ENCODE peak calls at places on chromosomes 1 and 21, in nine cellular contexts. One of them, this sample, is unnamed.
A peak's percentile ranks its signal among the peaks of the same experiment; 100 is the strongest.

GRCh38 chr21:42918291-42918690 is 7.1 kb downstream of the ERVH48-1 start:
- DNase-seq in hepatocyte: no peak
- DNase-seq in pancreas: no peak
- DNase-seq in neural progenitor cell: no peak
- DNase-seq in prostate gland: no peak
- DNase-seq in neural crest cell: no peak
- DNase-seq in GM13977: no peak
- DNase-seq in coronary artery: no peak
- DNase-seq in fibroblast of mammary gland: no peak
- DNase-seq in this sample: no peak

GRCh38 chr1:152182942-152183341 is 23.9 kb upstream of the RPTN start:
- DNase-seq in hepatocyte: no peak
- DNase-seq in pancreas: no peak
- DNase-seq in neural progenitor cell: no peak
- DNase-seq in prostate gland: peak; percentile 65
- DNase-seq in neural crest cell: no peak
- DNase-seq in GM13977: no peak
- DNase-seq in coronary artery: no peak
- DNase-seq in fibroblast of mammary gland: peak; percentile 90
- DNase-seq in this sample: no peak

GRCh38 chr21:40512590-40512989 is 334.4 kb downstream of the DSCAM start:
- DNase-seq in hepatocyte: no peak
- DNase-seq in pancreas: no peak
- DNase-seq in neural progenitor cell: peak; percentile 16
- DNase-seq in prostate gland: no peak
- DNase-seq in neural crest cell: peak; percentile 16
- DNase-seq in GM13977: no peak
- DNase-seq in coronary artery: no peak
- DNase-seq in fibroblast of mammary gland: no peak
- DNase-seq in this sample: no peak

GRCh38 chr1:174874337-174875053 is 125.3 kb upstream of the CACYBP start:
- DNase-seq in hepatocyte: peak; percentile 20
- DNase-seq in pancreas: no peak
- DNase-seq in neural progenitor cell: peak; percentile 39
- DNase-seq in prostate gland: no peak
- DNase-seq in neural crest cell: no peak
- DNase-seq in GM13977: peak; percentile 33
- DNase-seq in coronary artery: no peak
- DNase-seq in fibroblast of mammary gland: no peak
- DNase-seq in this sample: peak; percentile 39

GRCh38 chr21:15293251-15293650 is 228.5 kb upstream of the NRIP1 start:
- DNase-seq in hepatocyte: peak; percentile 71
- DNase-seq in pancreas: no peak
- DNase-seq in neural progenitor cell: no peak
- DNase-seq in prostate gland: no peak
- DNase-seq in neural crest cell: no peak
- DNase-seq in GM13977: no peak
- DNase-seq in coronary artery: no peak
- DNase-seq in fibroblast of mammary gland: peak; percentile 87
- DNase-seq in this sample: no peak

GRCh38 chr1:30822966-30823581 is 65.5 kb upstream of the LAPTM5 start:
- DNase-seq in hepatocyte: no peak
- DNase-seq in pancreas: no peak
- DNase-seq in neural progenitor cell: no peak
- DNase-seq in prostate gland: no peak
- DNase-seq in neural crest cell: no peak
- DNase-seq in GM13977: no peak
- DNase-seq in coronary artery: no peak
- DNase-seq in fibroblast of mammary gland: peak; percentile 38
- DNase-seq in this sample: no peak

GRCh38 chr1:153535664-153536585 is at the start of gene S100A6:
- DNase-seq in hepatocyte: peak; percentile 84
- DNase-seq in pancreas: peak; percentile 61
- DNase-seq in neural progenitor cell: no peak
- DNase-seq in prostate gland: peak; percentile 82
- DNase-seq in neural crest cell: no peak
- DNase-seq in GM13977: peak; percentile 70
- DNase-seq in coronary artery: peak; percentile 96
- DNase-seq in fibroblast of mammary gland: peak; percentile 93
- DNase-seq in this sample: peak; percentile 55

GRCh38 chr1:1136547-1137230 is 20.8 kb upstream of the C1orf159 start:
- DNase-seq in hepatocyte: peak; percentile 62
- DNase-seq in pancreas: no peak
- DNase-seq in neural progenitor cell: peak; percentile 69
- DNase-seq in prostate gland: peak; percentile 33
- DNase-seq in neural crest cell: no peak
- DNase-seq in GM13977: peak; percentile 86
- DNase-seq in coronary artery: no peak
- DNase-seq in fibroblast of mammary gland: no peak
- DNase-seq in this sample: peak; percentile 73

GRCh38 chr21:43339668-43340067 is 87.3 kb downstream of the SIK1 start:
- DNase-seq in hepatocyte: no peak
- DNase-seq in pancreas: no peak
- DNase-seq in neural progenitor cell: no peak
- DNase-seq in prostate gland: no peak
- DNase-seq in neural crest cell: no peak
- DNase-seq in GM13977: no peak
- DNase-seq in coronary artery: no peak
- DNase-seq in fibroblast of mammary gland: no peak
- DNase-seq in this sample: no peak

GRCh38 chr1:157410457-157410856 is 141.9 kb downstream of the FCRL5 start:
- DNase-seq in hepatocyte: no peak
- DNase-seq in pancreas: no peak
- DNase-seq in neural progenitor cell: no peak
- DNase-seq in prostate gland: no peak
- DNase-seq in neural crest cell: no peak
- DNase-seq in GM13977: no peak
- DNase-seq in coronary artery: no peak
- DNase-seq in fibroblast of mammary gland: no peak
- DNase-seq in this sample: no peak

GRCh38 chr1:36650200-36651065 is 167.7 kb upstream of the CSF3R start:
- DNase-seq in hepatocyte: peak; percentile 80
- DNase-seq in pancreas: peak; percentile 55
- DNase-seq in neural progenitor cell: peak; percentile 69
- DNase-seq in prostate gland: peak; percentile 17
- DNase-seq in neural crest cell: peak; percentile 78
- DNase-seq in GM13977: peak; percentile 63
- DNase-seq in coronary artery: no peak
- DNase-seq in fibroblast of mammary gland: peak; percentile 52
- DNase-seq in this sample: peak; percentile 70

GRCh38 chr1:66331641-66332523 is 202.1 kb upstream of the SGIP1 start:
- DNase-seq in hepatocyte: peak; percentile 64
- DNase-seq in pancreas: no peak
- DNase-seq in neural progenitor cell: peak; percentile 61
- DNase-seq in prostate gland: peak; percentile 85
- DNase-seq in neural crest cell: peak; percentile 46
- DNase-seq in GM13977: no peak
- DNase-seq in coronary artery: peak; percentile 83
- DNase-seq in fibroblast of mammary gland: peak; percentile 78
- DNase-seq in this sample: no peak

GRCh38 chr1:228037401-228038386 is 30.9 kb downstream of the WNT3A start:
- DNase-seq in hepatocyte: peak; percentile 66
- DNase-seq in pancreas: peak; percentile 14
- DNase-seq in neural progenitor cell: peak; percentile 86
- DNase-seq in prostate gland: no peak
- DNase-seq in neural crest cell: peak; percentile 55
- DNase-seq in GM13977: peak; percentile 88
- DNase-seq in coronary artery: no peak
- DNase-seq in fibroblast of mammary gland: peak; percentile 9
- DNase-seq in this sample: peak; percentile 84

GRCh38 chr1:172041689-172042088 is 200.4 kb downstream of the DNM3 start:
- DNase-seq in hepatocyte: peak; percentile 38
- DNase-seq in pancreas: no peak
- DNase-seq in neural progenitor cell: no peak
- DNase-seq in prostate gland: no peak
- DNase-seq in neural crest cell: no peak
- DNase-seq in GM13977: no peak
- DNase-seq in coronary artery: no peak
- DNase-seq in fibroblast of mammary gland: peak; percentile 49
- DNase-seq in this sample: no peak

GRCh38 chr1:76668046-76668445 is 199.2 kb upstream of the ST6GALNAC5 start:
- DNase-seq in hepatocyte: no peak
- DNase-seq in pancreas: no peak
- DNase-seq in neural progenitor cell: no peak
- DNase-seq in prostate gland: no peak
- DNase-seq in neural crest cell: no peak
- DNase-seq in GM13977: peak; percentile 7
- DNase-seq in coronary artery: no peak
- DNase-seq in fibroblast of mammary gland: no peak
- DNase-seq in this sample: no peak

GRCh38 chr1:13950637-13951036 is 250.6 kb downstream of the PRDM2 start:
- DNase-seq in hepatocyte: no peak
- DNase-seq in pancreas: no peak
- DNase-seq in neural progenitor cell: peak; percentile 17
- DNase-seq in prostate gland: no peak
- DNase-seq in neural crest cell: peak; percentile 20
- DNase-seq in GM13977: peak; percentile 17
- DNase-seq in coronary artery: no peak
- DNase-seq in fibroblast of mammary gland: no peak
- DNase-seq in this sample: no peak
- TF ChIP-seq CTCF in hepatocyte: no peak
- TF ChIP-seq CTCF in pancreas: no peak
- TF ChIP-seq CTCF in neural progenitor cell: peak; percentile 41
- TF ChIP-seq CTCF in prostate gland: no peak
- TF ChIP-seq CTCF in neural crest cell: peak; percentile 50
- TF ChIP-seq CTCF in GM13977: peak; percentile 25
- TF ChIP-seq CTCF in coronary artery: no peak
- TF ChIP-seq CTCF in fibroblast of mammary gland: peak; percentile 26
- TF ChIP-seq CTCF in this sample: no peak

DNA sequence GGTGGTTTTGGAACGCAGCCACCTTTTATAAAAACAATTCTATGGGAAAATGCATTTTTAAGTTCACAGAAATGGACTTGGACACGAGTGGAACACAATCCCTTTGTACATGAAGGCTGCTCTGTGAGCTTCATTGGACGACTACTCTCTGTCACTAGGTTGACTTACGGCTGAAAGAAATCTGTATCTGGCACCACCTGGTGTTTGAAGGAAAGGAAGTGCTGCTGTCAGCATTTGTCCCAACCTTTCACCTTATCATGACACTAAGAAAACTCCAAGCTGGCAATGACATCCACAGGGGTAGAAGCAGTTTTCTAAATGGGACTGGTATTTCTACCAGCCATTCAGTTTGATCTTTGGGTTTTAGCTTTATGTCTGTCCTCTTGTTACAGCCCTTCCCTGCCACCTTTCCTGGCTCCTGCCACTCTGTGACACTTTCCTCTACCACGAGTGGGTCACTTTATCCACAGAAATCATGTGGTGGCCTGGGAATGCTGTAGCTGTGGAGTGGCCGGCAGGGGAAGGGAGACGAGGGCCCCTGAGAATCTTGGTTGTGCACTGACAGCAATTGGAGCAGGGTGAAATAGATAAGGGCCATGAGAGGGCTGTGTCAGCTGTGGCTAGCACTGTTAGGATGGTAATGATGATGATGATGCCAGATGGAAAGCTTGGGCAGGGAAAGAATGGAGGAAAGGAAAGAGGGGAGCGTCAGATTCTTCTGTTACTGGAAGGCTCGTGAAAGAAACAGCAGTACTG is 85.2 kb downstream of the TBX19 start:
- DNase-seq in hepatocyte: peak; percentile 42
- DNase-seq in pancreas: peak; percentile 6
- DNase-seq in neural progenitor cell: peak; percentile 38
- DNase-seq in prostate gland: no peak
- DNase-seq in neural crest cell: no peak
- DNase-seq in GM13977: no peak
- DNase-seq in coronary artery: no peak
- DNase-seq in fibroblast of mammary gland: no peak
- DNase-seq in this sample: no peak
- TF ChIP-seq CTCF in hepatocyte: peak; percentile 24
- TF ChIP-seq CTCF in pancreas: no peak
- TF ChIP-seq CTCF in neural progenitor cell: peak; percentile 41
- TF ChIP-seq CTCF in prostate gland: no peak
- TF ChIP-seq CTCF in neural crest cell: no peak
- TF ChIP-seq CTCF in GM13977: no peak
- TF ChIP-seq CTCF in coronary artery: no peak
- TF ChIP-seq CTCF in fibroblast of mammary gland: no peak
- TF ChIP-seq CTCF in this sample: no peak

GRCh38 chr1:119080586-119080985 is 59.9 kb downstream of the WARS2 start:
- DNase-seq in hepatocyte: no peak
- DNase-seq in pancreas: no peak
- DNase-seq in neural progenitor cell: peak; percentile 32
- DNase-seq in prostate gland: no peak
- DNase-seq in neural crest cell: no peak
- DNase-seq in GM13977: no peak
- DNase-seq in coronary artery: peak; percentile 74
- DNase-seq in fibroblast of mammary gland: peak; percentile 96
- DNase-seq in this sample: no peak
- TF ChIP-seq CTCF in hepatocyte: no peak
- TF ChIP-seq CTCF in pancreas: no peak
- TF ChIP-seq CTCF in neural progenitor cell: no peak
- TF ChIP-seq CTCF in prostate gland: no peak
- TF ChIP-seq CTCF in neural crest cell: no peak
- TF ChIP-seq CTCF in GM13977: no peak
- TF ChIP-seq CTCF in coronary artery: no peak
- TF ChIP-seq CTCF in fibroblast of mammary gland: no peak
- TF ChIP-seq CTCF in this sample: no peak

GRCh38 chr1:222095606-222096475 is 354.0 kb upstream of the DUSP10 start:
- DNase-seq in hepatocyte: peak; percentile 33
- DNase-seq in pancreas: no peak
- DNase-seq in neural progenitor cell: peak; percentile 51
- DNase-seq in prostate gland: no peak
- DNase-seq in neural crest cell: peak; percentile 44
- DNase-seq in GM13977: peak; percentile 53
- DNase-seq in coronary artery: no peak
- DNase-seq in fibroblast of mammary gland: peak; percentile 21
- DNase-seq in this sample: peak; percentile 65

GRCh38 chr1:222096883-222097282 is 355.0 kb upstream of the DUSP10 start:
- DNase-seq in hepatocyte: no peak
- DNase-seq in pancreas: no peak
- DNase-seq in neural progenitor cell: no peak
- DNase-seq in prostate gland: no peak
- DNase-seq in neural crest cell: no peak
- DNase-seq in GM13977: no peak
- DNase-seq in coronary artery: no peak
- DNase-seq in fibroblast of mammary gland: peak; percentile 25
- DNase-seq in this sample: no peak

GRCh38 chr1:222098382-222098781 is 356.5 kb upstream of the DUSP10 start:
- DNase-seq in hepatocyte: no peak
- DNase-seq in pancreas: no peak
- DNase-seq in neural progenitor cell: no peak
- DNase-seq in prostate gland: no peak
- DNase-seq in neural crest cell: no peak
- DNase-seq in GM13977: no peak
- DNase-seq in coronary artery: no peak
- DNase-seq in fibroblast of mammary gland: no peak
- DNase-seq in this sample: no peak

GRCh38 chr1:222097646-222098045 is 355.8 kb upstream of the DUSP10 start:
- DNase-seq in hepatocyte: peak; percentile 21
- DNase-seq in pancreas: no peak
- DNase-seq in neural progenitor cell: no peak
- DNase-seq in prostate gland: no peak
- DNase-seq in neural crest cell: no peak
- DNase-seq in GM13977: no peak
- DNase-seq in coronary artery: no peak
- DNase-seq in fibroblast of mammary gland: no peak
- DNase-seq in this sample: no peak

DNA sequence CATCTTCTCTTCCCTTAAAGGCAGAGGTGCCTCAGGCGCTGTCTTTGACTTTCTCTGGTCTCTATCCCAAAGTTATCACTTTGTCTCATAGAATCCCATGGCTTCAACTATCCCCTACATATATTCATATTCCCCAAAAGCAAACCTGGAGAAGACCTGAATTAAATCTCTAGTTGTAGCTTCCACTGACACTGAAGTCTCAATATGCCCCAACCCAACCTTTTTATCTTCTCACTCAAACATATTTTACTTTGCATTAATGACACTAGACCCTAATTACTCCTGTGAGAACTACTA is 354.5 kb upstream of the DUSP10 start:
- DNase-seq in hepatocyte: no peak
- DNase-seq in pancreas: no peak
- DNase-seq in neural progenitor cell: no peak
- DNase-seq in prostate gland: no peak
- DNase-seq in neural crest cell: no peak
- DNase-seq in GM13977: no peak
- DNase-seq in coronary artery: no peak
- DNase-seq in fibroblast of mammary gland: no peak
- DNase-seq in this sample: no peak
- TF ChIP-seq CTCF in hepatocyte: no peak
- TF ChIP-seq CTCF in pancreas: no peak
- TF ChIP-seq CTCF in neural progenitor cell: no peak
- TF ChIP-seq CTCF in prostate gland: no peak
- TF ChIP-seq CTCF in neural crest cell: peak; percentile 32
- TF ChIP-seq CTCF in GM13977: no peak
- TF ChIP-seq CTCF in coronary artery: no peak
- TF ChIP-seq CTCF in fibroblast of mammary gland: no peak
- TF ChIP-seq CTCF in this sample: no peak

This sample was measured in GM10248.